ENCODE peak calls at places on chromosomes 5 and 9, in ten cellular contexts. One of them, this sample, is unnamed.

GRCh38 chr5:147671365-147671764 is 111.2 kb downstream of the JAKMIP2 start:
- DNase-seq in HCT116: no peak
- DNase-seq in D341Med: no peak
- DNase-seq in NCI-H1092: no peak
- DNase-seq in heart right ventricle: no peak
- DNase-seq in adipocyte: no peak
- DNase-seq in NCI-H2171 treated with DMSO at 0.1 percent for 48 hours: no peak
- DNase-seq in osteocyte: no peak
- DNase-seq in fibroblast of pulmonary artery: no peak
- DNase-seq in lower leg skin: no peak
- DNase-seq in this sample: no peak

GRCh38 chr9:116286287-116286686 is 132.7 kb downstream of the PAPPA start:
- DNase-seq in HCT116: no peak
- DNase-seq in D341Med: no peak
- DNase-seq in NCI-H1092: peak
- DNase-seq in heart right ventricle: no peak
- DNase-seq in adipocyte: no peak
- DNase-seq in NCI-H2171 treated with DMSO at 0.1 percent for 48 hours: no peak
- DNase-seq in osteocyte: no peak
- DNase-seq in fibroblast of pulmonary artery: no peak
- DNase-seq in lower leg skin: no peak
- DNase-seq in this sample: peak

GRCh38 chr5:172929371-172929838 is 29.8 kb upstream of the RPL26L1 start:
- DNase-seq in HCT116: no peak
- DNase-seq in D341Med: no peak
- DNase-seq in NCI-H1092: no peak
- DNase-seq in heart right ventricle: no peak
- DNase-seq in adipocyte: peak
- DNase-seq in NCI-H2171 treated with DMSO at 0.1 percent for 48 hours: no peak
- DNase-seq in osteocyte: no peak
- DNase-seq in fibroblast of pulmonary artery: peak
- DNase-seq in lower leg skin: no peak
- DNase-seq in this sample: no peak

GRCh38 chr5:13660072-13660471 is 284.4 kb downstream of the DNAH5 start:
- DNase-seq in HCT116: no peak
- DNase-seq in D341Med: no peak
- DNase-seq in NCI-H1092: no peak
- DNase-seq in heart right ventricle: no peak
- DNase-seq in adipocyte: no peak
- DNase-seq in NCI-H2171 treated with DMSO at 0.1 percent for 48 hours: no peak
- DNase-seq in osteocyte: no peak
- DNase-seq in fibroblast of pulmonary artery: peak
- DNase-seq in lower leg skin: no peak
- DNase-seq in this sample: no peak

GRCh38 chr5:106019271-106019670 is 1651.5 kb downstream of the EFNA5 start:
- DNase-seq in HCT116: no peak
- DNase-seq in D341Med: no peak
- DNase-seq in NCI-H1092: no peak
- DNase-seq in heart right ventricle: no peak
- DNase-seq in adipocyte: peak
- DNase-seq in NCI-H2171 treated with DMSO at 0.1 percent for 48 hours: peak
- DNase-seq in osteocyte: no peak
- DNase-seq in fibroblast of pulmonary artery: peak
- DNase-seq in lower leg skin: no peak
- DNase-seq in this sample: no peak

GRCh38 chr5:73093943-73094342 is 26.4 kb upstream of the TMEM171 start:
- DNase-seq in HCT116: peak
- DNase-seq in D341Med: no peak
- DNase-seq in NCI-H1092: no peak
- DNase-seq in heart right ventricle: no peak
- DNase-seq in adipocyte: peak
- DNase-seq in NCI-H2171 treated with DMSO at 0.1 percent for 48 hours: no peak
- DNase-seq in osteocyte: no peak
- DNase-seq in fibroblast of pulmonary artery: peak
- DNase-seq in lower leg skin: no peak
- DNase-seq in this sample: no peak

GRCh38 chr5:180331647-180331950 is 21.5 kb downstream of the GFPT2 start:
- DNase-seq in HCT116: no peak
- DNase-seq in D341Med: no peak
- DNase-seq in NCI-H1092: no peak
- DNase-seq in heart right ventricle: no peak
- DNase-seq in adipocyte: peak
- DNase-seq in NCI-H2171 treated with DMSO at 0.1 percent for 48 hours: no peak
- DNase-seq in osteocyte: peak
- DNase-seq in fibroblast of pulmonary artery: no peak
- DNase-seq in lower leg skin: no peak
- DNase-seq in this sample: no peak

GRCh38 chr9:128100581-128100980 is 26.9 kb downstream of the PTGES2 start:
- DNase-seq in HCT116: no peak
- DNase-seq in D341Med: no peak
- DNase-seq in NCI-H1092: no peak
- DNase-seq in heart right ventricle: no peak
- DNase-seq in adipocyte: no peak
- DNase-seq in NCI-H2171 treated with DMSO at 0.1 percent for 48 hours: no peak
- DNase-seq in osteocyte: no peak
- DNase-seq in fibroblast of pulmonary artery: no peak
- DNase-seq in lower leg skin: no peak
- DNase-seq in this sample: no peak

GRCh38 chr5:126106032-126106431 is 317.2 kb upstream of the GRAMD2B start:
- DNase-seq in HCT116: no peak
- DNase-seq in D341Med: no peak
- DNase-seq in NCI-H1092: no peak
- DNase-seq in heart right ventricle: no peak
- DNase-seq in adipocyte: peak
- DNase-seq in NCI-H2171 treated with DMSO at 0.1 percent for 48 hours: no peak
- DNase-seq in osteocyte: no peak
- DNase-seq in fibroblast of pulmonary artery: no peak
- DNase-seq in lower leg skin: no peak
- DNase-seq in this sample: no peak

GRCh38 chr5:132417010-132417439 is 47.5 kb downstream of the SLC22A5 start:
- DNase-seq in HCT116: no peak
- DNase-seq in D341Med: no peak
- DNase-seq in NCI-H1092: no peak
- DNase-seq in heart right ventricle: no peak
- DNase-seq in adipocyte: no peak
- DNase-seq in NCI-H2171 treated with DMSO at 0.1 percent for 48 hours: no peak
- DNase-seq in osteocyte: no peak
- DNase-seq in fibroblast of pulmonary artery: no peak
- DNase-seq in lower leg skin: no peak
- DNase-seq in this sample: no peak

GRCh38 chr5:95446009-95446408 is 54.8 kb downstream of the FAM81B start:
- DNase-seq in HCT116: peak
- DNase-seq in D341Med: no peak
- DNase-seq in NCI-H1092: no peak
- DNase-seq in heart right ventricle: no peak
- DNase-seq in adipocyte: peak
- DNase-seq in NCI-H2171 treated with DMSO at 0.1 percent for 48 hours: no peak
- DNase-seq in osteocyte: no peak
- DNase-seq in fibroblast of pulmonary artery: peak
- DNase-seq in lower leg skin: no peak
- DNase-seq in this sample: no peak

GRCh38 chr5:133696782-133697507 is 84.6 kb upstream of the FSTL4 start:
- DNase-seq in HCT116: no peak
- DNase-seq in D341Med: no peak
- DNase-seq in NCI-H1092: no peak
- DNase-seq in heart right ventricle: no peak
- DNase-seq in adipocyte: no peak
- DNase-seq in NCI-H2171 treated with DMSO at 0.1 percent for 48 hours: no peak
- DNase-seq in osteocyte: no peak
- DNase-seq in fibroblast of pulmonary artery: no peak
- DNase-seq in lower leg skin: peak
- DNase-seq in this sample: no peak